ENCODE peak calls at places on chromosomes 1 and 21, in four cellular contexts. A, E, N and Z are unnamed samples.

GRCh38 chr1:87155648-87156047 is 173.0 kb upstream of the LMO4 start:
- DNase-seq in N (no peak), A (no peak), E (no peak), Z (no peak)

GRCh38 chr1:19704247-19705113 is 39.8 kb downstream of the HTR6 start:
- DNase-seq in N (peak; percentile 53), A (peak; percentile 76), E (peak; percentile 83), Z (peak; percentile 90)

GRCh38 chr1:184396081-184396480 is 9.3 kb downstream of the C1orf21 start:
- DNase-seq in N (no peak), A (no peak), E (no peak), Z (no peak)

GRCh38 chr21:41616063-41616591 is 108.2 kb upstream of the TMPRSS2 start:
- DNase-seq in A (no peak), E (no peak), N (no peak), Z (no peak)

GRCh38 chr1:167685844-167686243 is 35.9 kb upstream of the MPZL1 start:
- DNase-seq in N (no peak), A (no peak), E (no peak), Z (no peak)

GRCh38 chr1:175602186-175602585 is 141.2 kb downstream of the TNR start:
- DNase-seq in A (no peak), E (no peak), N (no peak), Z (no peak)

GRCh38 chr1:42146127-42146915 is 6.9 kb upstream of the GUCA2B start:
- DNase-seq in N (no peak), E (no peak), A (no peak), Z (no peak)

GRCh38 chr1:170273556-170274501 is 128.1 kb downstream of the NTMT2 start:
- DNase-seq in N (no peak), E (no peak), A (no peak), Z (no peak)

GRCh38 chr1:240170245-240170644 is 78.6 kb downstream of the FMN2 start:
- DNase-seq in E (no peak), N (no peak), A (no peak), Z (no peak)

GRCh38 chr1:171654705-171655214 is 2.3 kb upstream of the MYOC start:
- DNase-seq in E (no peak), A (no peak), N (no peak), Z (no peak)

GRCh38 chr1:247824023-247824422 is at the start of gene OR14A16:
- DNase-seq in N (no peak), A (no peak), E (no peak), Z (peak; percentile 42)

GRCh38 chr1:3251810-3252429 is 182.9 kb downstream of the PRDM16 start:
- DNase-seq in A (no peak), N (no peak), E (no peak), Z (no peak)

GRCh38 chr1:232319106-232319505 is 310.8 kb downstream of the SIPA1L2 start:
- DNase-seq in A (no peak), N (no peak), E (no peak), Z (no peak)

GRCh38 chr1:66366618-66367017 is 167.3 kb upstream of the SGIP1 start:
- DNase-seq in E (no peak), N (no peak), A (no peak), Z (no peak)

DNA sequence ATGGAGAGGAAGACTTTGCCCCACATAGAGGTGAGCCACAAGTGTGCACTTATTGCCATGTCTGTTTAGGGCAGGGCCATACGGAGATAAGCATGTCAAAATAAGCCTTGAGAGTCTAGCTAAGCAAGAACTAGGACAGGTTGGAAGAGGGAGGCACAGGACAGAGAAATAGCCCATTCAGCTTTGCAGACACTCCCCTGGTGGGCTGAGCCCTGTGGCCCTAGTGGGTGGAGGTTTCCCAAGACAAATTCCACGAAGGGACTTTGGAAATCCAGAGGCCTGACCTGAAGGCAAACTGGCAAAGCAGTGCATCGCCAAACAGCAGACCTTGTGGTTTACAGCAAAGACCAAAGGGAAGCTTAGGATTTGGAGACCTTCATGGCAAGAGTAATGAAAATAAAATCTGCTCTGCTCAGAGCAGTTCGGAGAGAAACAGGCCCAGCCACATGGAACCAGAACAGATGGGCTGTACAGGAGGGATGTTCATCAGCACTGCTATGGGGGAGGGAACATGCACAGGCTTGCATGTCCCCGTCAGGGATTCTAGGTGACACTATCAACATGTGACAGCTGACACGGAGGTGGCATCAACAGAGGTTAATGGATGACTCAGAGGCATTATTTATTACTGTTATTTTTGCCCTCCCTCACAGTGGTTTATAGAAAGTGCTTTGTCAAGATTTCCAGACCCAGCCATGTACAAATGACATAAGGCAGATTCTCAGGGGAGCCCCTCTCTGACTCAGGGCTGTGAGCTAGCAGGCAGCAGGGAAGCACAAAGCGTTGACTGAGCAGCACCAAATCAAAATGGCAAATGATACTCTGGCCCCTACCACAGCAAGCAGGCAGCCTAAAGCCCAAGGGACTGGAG is 90.1 kb upstream of the IRF2BP2 start:
- DNase-seq in A (no peak), N (no peak), E (peak; percentile 74), Z (no peak)
- TF ChIP-seq HMGXB4 in A (no peak), N (no peak), E (no peak), Z (no peak)

DNA sequence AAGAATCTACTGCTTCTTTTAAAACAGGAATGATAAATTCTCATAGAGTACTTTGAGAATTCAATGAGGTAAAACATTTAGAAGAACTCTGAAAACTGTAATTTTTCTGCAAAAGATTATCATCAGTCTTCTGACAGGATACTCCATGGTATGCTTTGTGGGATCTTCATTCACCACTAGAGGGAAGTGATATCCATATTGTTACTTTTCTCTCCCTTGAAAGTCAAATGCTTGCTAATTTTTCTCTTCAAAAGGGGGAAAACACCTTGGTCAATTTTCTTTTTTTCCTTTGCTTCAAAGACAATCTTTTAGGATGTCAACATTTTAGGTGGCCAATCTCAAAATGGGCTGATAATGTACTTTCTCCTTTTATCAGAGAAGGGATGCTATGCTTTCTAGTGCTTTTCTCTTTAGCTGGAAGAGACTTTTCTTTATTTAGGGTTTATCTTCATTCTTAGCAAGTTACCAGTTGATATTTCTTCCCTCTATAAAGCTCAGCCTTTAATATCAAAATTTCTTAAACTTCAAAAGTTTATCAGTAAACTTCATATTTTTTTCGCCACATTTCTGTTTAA is 95.5 kb downstream of the NEGR1 start:
- DNase-seq in N (peak; percentile 1), A (no peak), E (no peak), Z (no peak)
- TF ChIP-seq HMGXB4 in N (no peak), A (no peak), E (no peak), Z (no peak)

DNA sequence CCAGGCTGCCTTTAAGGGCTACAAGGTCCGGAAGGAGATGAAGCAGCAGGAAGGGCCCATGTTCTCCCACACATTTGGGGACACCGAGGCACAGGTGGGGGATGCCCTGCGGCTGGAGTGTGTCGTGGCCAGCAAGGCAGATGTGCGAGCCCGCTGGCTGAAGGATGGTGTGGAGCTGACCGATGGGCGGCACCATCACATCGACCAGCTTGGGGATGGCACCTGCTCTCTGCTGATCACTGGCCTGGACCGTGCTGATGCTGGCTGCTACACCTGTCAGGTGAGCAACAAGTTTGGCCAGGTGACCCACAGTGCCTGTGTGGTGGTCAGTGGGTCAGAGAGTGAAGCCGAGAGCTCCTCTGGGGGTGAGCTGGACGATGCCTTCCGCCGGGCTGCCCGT is 85.2 kb downstream of the TRIM11 start:
- DNase-seq in E (no peak), N (no peak), A (no peak), Z (no peak)
- TF ChIP-seq HMGXB4 in E (no peak), N (no peak), A (no peak), Z (no peak)

GRCh38 chr1:94656982-94657381 is 115.4 kb upstream of the F3 start:
- DNase-seq in E (no peak), N (no peak), A (no peak), Z (no peak)

GRCh38 chr1:94661431-94661830 is 119.9 kb upstream of the F3 start:
- DNase-seq in E (no peak), A (no peak), N (no peak), Z (no peak)

GRCh38 chr1:94654919-94655318 is 113.4 kb upstream of the F3 start:
- DNase-seq in E (no peak), A (no peak), N (no peak), Z (no peak)

GRCh38 chr1:94660994-94661393 is 119.4 kb upstream of the F3 start:
- DNase-seq in E (no peak), N (no peak), A (no peak), Z (peak; percentile 58)

DNA sequence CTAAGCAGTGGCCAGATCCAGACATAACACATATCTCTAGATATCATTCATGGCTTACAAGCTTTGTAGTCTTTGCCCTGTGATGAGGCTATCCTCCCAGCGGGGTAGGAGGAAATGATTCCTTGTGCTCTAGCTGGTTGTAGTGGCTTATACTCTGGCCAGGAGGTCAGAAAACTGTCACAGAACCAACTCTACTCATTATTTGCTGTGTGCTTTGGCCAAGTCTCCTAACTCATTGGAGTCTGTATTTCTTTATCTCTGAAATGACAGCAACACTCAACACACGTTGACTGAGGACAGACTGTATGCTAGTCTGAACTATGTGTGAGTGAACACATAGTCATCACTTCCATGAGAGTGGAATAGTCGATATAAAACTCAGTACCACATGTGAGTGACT is 116.7 kb upstream of the F3 start:
- DNase-seq in N (peak; percentile 19), A (no peak), E (no peak), Z (no peak)
- TF ChIP-seq HMGXB4 in N (no peak), A (no peak), E (no peak), Z (no peak)

DNA sequence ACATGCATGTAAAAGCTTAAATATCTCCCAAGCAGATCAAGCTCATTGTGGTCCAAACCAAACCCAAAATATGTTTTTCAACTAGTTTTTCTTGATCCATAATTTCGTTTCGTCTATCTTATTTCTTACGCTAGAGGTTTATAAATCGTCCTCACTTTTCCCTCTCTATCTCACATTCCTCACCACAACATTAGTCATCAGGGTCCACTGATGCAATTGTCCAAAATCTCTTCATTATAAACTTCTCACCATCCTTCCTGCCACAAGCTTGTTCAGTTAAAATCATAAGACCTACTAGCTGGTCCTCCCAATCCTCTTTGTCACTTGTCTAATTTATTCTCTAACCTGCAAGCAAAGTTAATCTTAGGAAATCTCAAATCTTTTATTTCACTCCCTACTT is 173.0 kb upstream of the PALMD start:
- DNase-seq in A (no peak), E (no peak), N (no peak), Z (no peak)
- TF ChIP-seq HMGXB4 in A (no peak), E (no peak), N (no peak), Z (no peak)

GRCh38 chr1:116570358-116571214 is at the start of gene CD58:
- DNase-seq in N (peak; percentile 65), E (peak; percentile 95), A (peak; percentile 69), Z (peak; percentile 86)
- TF ChIP-seq HMGXB4 in N (peak; percentile 82), E (peak; percentile 73), A (no peak), Z (peak; percentile 74)